ENCODE peak calls at places on chromosomes 2 and 18, in six cellular contexts. O is fibroblast of mammary gland, U is A549, P is NCI-H1092, F is RPMI8226, R is H54. W is an unnamed sample.
A peak's percentile ranks its signal among the peaks of the same experiment; 100 is the strongest.

GRCh38 chr2:168002021-168002553 is 245.3 kb downstream of the STK39 start:
- DNase-seq in F (no peak), O (peak; percentile 69), P (no peak), R (no peak), U (no peak), W (no peak)

GRCh38 chr2:177187631-177188312 is 24.8 kb upstream of the HNRNPA3 start:
- DNase-seq in O (peak; percentile 85), P (no peak), R (no peak), F (no peak), U (no peak), W (no peak)

GRCh38 chr18:62954341-62954740 is 239.0 kb downstream of the PHLPP1 start:
- DNase-seq in O (peak; percentile 14), P (no peak), R (no peak), U (no peak), F (no peak), W (no peak)

GRCh38 chr2:119645173-119645846 is 33.7 kb upstream of the TMEM177 start:
- DNase-seq in P (no peak), O (no peak), R (no peak), U (no peak), F (peak; percentile 17), W (no peak)

GRCh38 chr2:235262750-235263149 is 231.1 kb upstream of the AGAP1 start:
- DNase-seq in O (no peak), P (no peak), R (no peak), U (no peak), F (no peak), W (no peak)

GRCh38 chr2:122856696-122857095 is 1101.2 kb downstream of the TSN start:
- DNase-seq in F (no peak), U (no peak), R (no peak), O (no peak), P (no peak), W (no peak)

GRCh38 chr18:37403100-37403781 is 162.4 kb downstream of the CELF4 start:
- DNase-seq in F (peak; percentile 49), U (no peak), R (peak; percentile 20), P (no peak), O (peak; percentile 77), W (no peak)

GRCh38 chr2:12428786-12429185 is 287.9 kb upstream of the TRIB2 start:
- DNase-seq in U (no peak), F (no peak), R (no peak), P (no peak), O (no peak), W (no peak)

GRCh38 chr18:7609617-7610016 is 42.5 kb downstream of the PTPRM start:
- DNase-seq in O (no peak), F (no peak), R (no peak), U (no peak), P (no peak), W (no peak)

GRCh38 chr2:27306657-27307544 is 1.3 kb downstream of the UCN start:
- DNase-seq in R (no peak), P (no peak), O (no peak), U (no peak), F (no peak), W (no peak)

GRCh38 chr2:172101707-172102158 is 967 bp downstream of the DLX2 start:
- DNase-seq in U (no peak), F (no peak), R (no peak), P (peak; percentile 44), O (no peak), W (peak; percentile 45)

GRCh38 chr2:128260239-128261138 is 58.2 kb downstream of the HS6ST1 start:
- DNase-seq in F (no peak), P (no peak), O (peak; percentile 88), R (peak; percentile 87), U (peak; percentile 21), W (no peak)

GRCh38 chr2:47905454-47906260 is 641 bp downstream of the FBXO11 start:
- DNase-seq in P (peak; percentile 51), U (peak; percentile 81), F (peak; percentile 62), O (peak; percentile 49), R (no peak), W (peak; percentile 49)

GRCh38 chr2:232857158-232857563 is 12.9 kb upstream of the SNORC start:
- DNase-seq in R (no peak), O (no peak), P (no peak), U (peak; percentile 87), F (no peak), W (no peak)

GRCh38 chr18:31942301-31942998 is 478 bp downstream of the TRAPPC8 start:
- DNase-seq in O (peak; percentile 63), F (peak; percentile 50), R (peak; percentile 11), P (peak; percentile 45), U (peak; percentile 1), W (peak; percentile 46)

GRCh38 chr2:48397846-48398245 is 132.1 kb upstream of the STON1 start:
- DNase-seq in U (no peak), F (no peak), O (no peak), P (peak; percentile 13), R (no peak), W (no peak)

GRCh38 chr2:56334622-56335021 is 150.8 kb downstream of the CCDC85A start:
- DNase-seq in P (no peak), U (no peak), R (no peak), O (peak; percentile 41), F (no peak), W (no peak)

GRCh38 chr18:35289293-35290069 is 548 bp downstream of the ZSCAN30 start:
- DNase-seq in F (peak; percentile 61), U (no peak), P (no peak), R (no peak), O (peak; percentile 65), W (no peak)

GRCh38 chr2:127091886-127092285 is 15.1 kb downstream of the BIN1 start:
- DNase-seq in F (no peak), U (no peak), O (no peak), P (no peak), R (no peak), W (no peak)

GRCh38 chr2:96146881-96147592 is 1.8 kb upstream of the DUSP2 start:
- DNase-seq in F (no peak), R (no peak), O (no peak), U (no peak), P (no peak), W (peak; percentile 40)

GRCh38 chr2:197137826-197138480 is 172.6 kb downstream of the ANKRD44 start:
- DNase-seq in U (no peak), R (no peak), P (no peak), F (no peak), O (peak; percentile 27), W (no peak)

GRCh38 chr2:46487667-46488333 is 8.4 kb downstream of the TMEM247 start:
- DNase-seq in F (no peak), U (peak; percentile 32), P (no peak), R (peak; percentile 75), O (peak; percentile 84), W (no peak)

GRCh38 chr2:196987654-196988364 is 61.3 kb upstream of the PGAP1 start:
- DNase-seq in R (peak; percentile 51), U (peak; percentile 85), P (no peak), O (peak; percentile 98), F (peak; percentile 14), W (peak; percentile 56)

GRCh38 chr18:50135903-50136302 is 59.0 kb downstream of the MYO5B start:
- DNase-seq in U (no peak), P (no peak), F (no peak), R (no peak), O (no peak), W (no peak)

GRCh38 chr2:29700560-29700959 is 220.8 kb downstream of the ALK start:
- DNase-seq in F (no peak), R (no peak), U (no peak), O (peak; percentile 12), P (no peak), W (no peak)

GRCh38 chr2:20471148-20471547 is 24.3 kb downstream of the RHOB start:
- DNase-seq in R (no peak), F (no peak), P (no peak), O (no peak), U (no peak), W (no peak)

GRCh38 chr2:220891405-220891804 is 680.7 kb downstream of the EPHA4 start:
- DNase-seq in R (peak; percentile 69), P (no peak), F (no peak), O (peak; percentile 77), U (peak; percentile 47), W (no peak)

GRCh38 chr18:78666666-78667335 is 312.8 kb upstream of the SALL3 start:
- DNase-seq in F (no peak), P (no peak), U (no peak), R (no peak), O (no peak), W (no peak)

GRCh38 chr2:15867194-15868171 is 72.9 kb upstream of the MYCN start:
- DNase-seq in F (peak; percentile 18), P (no peak), O (no peak), U (no peak), R (no peak), W (no peak)

GRCh38 chr2:235535423-235536130 is 41.7 kb downstream of the AGAP1 start:
- DNase-seq in O (no peak), R (no peak), U (no peak), P (no peak), F (no peak), W (no peak)